ENCODE peak calls at places on chromosomes 4 and X, in five cellular contexts. O, Y, I, S and U are unnamed samples.

GRCh38 chrX:125757794-125758564 is 408.1 kb downstream of the DCAF12L2 start:
- DNase-seq in Y (peak), S (peak), I (no peak), O (no peak), U (no peak)

GRCh38 chr4:165464813-165465381 is 86.1 kb downstream of the CPE start:
- DNase-seq in S (no peak), I (peak), O (no peak), Y (no peak), U (no peak)

GRCh38 chrX:130106071-130106470 is 4.2 kb downstream of the ELF4 start:
- DNase-seq in S (no peak), I (no peak), O (no peak), Y (no peak), U (no peak)

GRCh38 chr4:71930459-71930858 is 101.3 kb upstream of the NPFFR2 start:
- DNase-seq in S (no peak), Y (no peak), O (no peak), I (no peak), U (no peak)

GRCh38 chrX:40504801-40505605 is 75.8 kb upstream of the ATP6AP2 start:
- DNase-seq in O (no peak), S (no peak), I (peak), Y (no peak), U (no peak)

GRCh38 chr4:76002176-76002575 is 5.1 kb downstream of the CXCL9 start:
- DNase-seq in O (no peak), S (no peak), Y (no peak), I (no peak), U (no peak)

GRCh38 chr4:42420120-42420519 is 22.8 kb downstream of the SHISA3 start:
- DNase-seq in I (no peak), S (no peak), O (no peak), Y (no peak), U (no peak)

GRCh38 chrX:153961292-153961691 is 10.3 kb downstream of the HCFC1 start:
- DNase-seq in I (no peak), S (no peak), Y (no peak), O (no peak), U (no peak)

GRCh38 chrX:70434914-70435586 is 9.6 kb upstream of the DLG3 start:
- DNase-seq in I (no peak), O (no peak), Y (peak), S (no peak), U (no peak)

GRCh38 chrX:25049971-25050370 is 34.2 kb upstream of the ARX start:
- DNase-seq in O (no peak), S (no peak), Y (no peak), I (no peak), U (no peak)

GRCh38 chrX:37060999-37061398 is 52.8 kb downstream of the FAM47C start:
- DNase-seq in I (peak), Y (no peak), S (no peak), O (no peak), U (no peak)

GRCh38 chr4:83734576-83734975 is 198.7 kb downstream of the GPAT3 start:
- DNase-seq in O (no peak), I (no peak), S (no peak), Y (no peak), U (no peak)

GRCh38 chrX:119488749-119489148 is 20.5 kb downstream of the SLC25A5 start:
- DNase-seq in Y (peak), I (no peak), O (peak), S (peak), U (no peak)

GRCh38 chr4:105088110-105088879 is 58.4 kb upstream of the TET2 start:
- DNase-seq in I (peak), O (no peak), S (no peak), Y (peak), U (no peak)

GRCh38 chr4:106738121-106738520 is 298.0 kb downstream of the DKK2 start:
- DNase-seq in Y (no peak), I (no peak), O (no peak), S (no peak), U (no peak)

GRCh38 chrX:86039625-86040568 is 7.5 kb downstream of the CHM start:
- DNase-seq in O (no peak), Y (no peak), S (no peak), I (no peak), U (no peak)

GRCh38 chr4:151458148-151458547 is 49.2 kb downstream of the FHIP1A start:
- DNase-seq in O (no peak), Y (no peak), I (no peak), S (no peak), U (no peak)

GRCh38 chr4:89123418-89123817 is 12.1 kb downstream of the TIGD2 start:
- DNase-seq in O (no peak), S (no peak), I (no peak), Y (no peak), U (no peak)

GRCh38 chrX:84186603-84187358 is 1.2 kb downstream of the RPS6KA6 start:
- DNase-seq in S (no peak), Y (no peak), I (no peak), O (no peak), U (no peak)

GRCh38 chrX:18548996-18549395 is 122.9 kb downstream of the RS1 start:
- DNase-seq in I (no peak), O (no peak), Y (no peak), S (no peak), U (no peak)

GRCh38 chrX:108250654-108251579 is 159.3 kb downstream of the ATG4A start:
- DNase-seq in I (no peak), S (no peak), Y (peak), O (no peak), U (no peak)

GRCh38 chr4:140152015-140152703 is 1.8 kb downstream of the MAML3 start:
- DNase-seq in I (no peak), O (peak), S (peak), Y (peak), U (peak)

GRCh38 chr4:185518494-185518893 is 16.8 kb downstream of the PDLIM3 start:
- DNase-seq in Y (no peak), O (no peak), S (no peak), I (no peak), U (no peak)

GRCh38 chr4:86959588-86960500 is 25.0 kb downstream of the AFF1 start:
- DNase-seq in S (no peak), Y (no peak), I (no peak), O (no peak), U (no peak)

GRCh38 chr4:52172166-52172565 is 121.1 kb downstream of the SPATA18 start:
- DNase-seq in Y (no peak), S (no peak), I (no peak), O (no peak), U (no peak)

GRCh38 chrX:143632625-143633387 is 3.1 kb downstream of the SLITRK4 start:
- DNase-seq in O (no peak), Y (no peak), S (no peak), I (no peak), U (no peak)

GRCh38 chrX:143634701-143635442 is 1.0 kb downstream of the SLITRK4 start:
- DNase-seq in I (no peak), S (peak), Y (no peak), O (no peak), U (peak)

GRCh38 chrX:143634373-143634685 is 1.6 kb downstream of the SLITRK4 start:
- DNase-seq in O (no peak), Y (no peak), I (no peak), S (peak), U (no peak)

GRCh38 chrX:143633530-143634372 is 2.1 kb downstream of the SLITRK4 start:
- DNase-seq in O (no peak), S (peak), I (no peak), Y (no peak), U (no peak)

DNA sequence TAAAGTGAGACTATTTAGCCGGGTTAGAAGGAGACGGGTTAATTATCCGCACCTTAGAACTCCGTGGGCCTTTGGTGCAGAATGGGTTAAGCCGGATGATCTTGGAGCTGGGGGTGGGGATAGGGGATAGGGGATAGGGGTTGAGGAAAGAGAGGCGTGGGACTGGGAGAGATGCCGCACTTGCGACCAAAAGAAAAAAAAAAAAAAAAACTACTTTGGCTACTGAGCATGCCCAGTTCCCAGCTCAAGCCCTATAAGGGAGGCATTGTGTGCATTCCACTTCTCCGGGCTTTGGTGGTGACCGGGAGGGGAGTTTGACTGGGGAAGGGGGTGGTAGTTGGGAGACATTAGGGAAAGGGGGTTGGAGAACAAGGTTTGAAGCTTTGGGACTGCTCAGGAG is at the start of gene SLITRK4:
- DNase-seq in S (peak), I (no peak), O (no peak), Y (no peak), U (peak)
- H3K27ac ChIP-seq in S (no peak), I (no peak), O (no peak), Y (no peak), U (no peak)

GRCh38 chr4:17336986-17337385 is 174.9 kb downstream of the QDPR start:
- DNase-seq in I (no peak), Y (no peak), S (no peak), O (no peak), U (no peak)
- H3K27ac ChIP-seq in I (no peak), Y (no peak), S (no peak), O (no peak), U (no peak)

GRCh38 chr4:158781963-158782362 is 13.1 kb downstream of the FNIP2 start:
- DNase-seq in Y (no peak), I (no peak), O (no peak), S (no peak), U (no peak)
- H3K27ac ChIP-seq in Y (peak), I (no peak), O (no peak), S (no peak), U (no peak)

GRCh38 chrX:54807524-54808108 is at the start of gene MAGED2:
- DNase-seq in O (peak), I (no peak), S (peak), Y (peak), U (no peak)
- H3K27ac ChIP-seq in O (peak), I (peak), S (peak), Y (peak), U (peak)

GRCh38 chr4:156109943-156110925 is 156.6 kb upstream of the CTSO start:
- DNase-seq in S (no peak), I (no peak), O (no peak), Y (peak), U (no peak)
- H3K27ac ChIP-seq in S (no peak), I (no peak), O (no peak), Y (peak), U (no peak)

GRCh38 chr4:150173420-150173819 is 95.2 kb downstream of the DCLK2 start:
- DNase-seq in Y (no peak), I (no peak), S (no peak), O (no peak), U (no peak)
- H3K27ac ChIP-seq in Y (peak), I (no peak), S (no peak), O (peak), U (no peak)

GRCh38 chr4:95158045-95158444 is 390.7 kb downstream of the UNC5C start:
- DNase-seq in Y (no peak), S (no peak), O (no peak), I (no peak), U (no peak)
- H3K27ac ChIP-seq in Y (no peak), S (no peak), O (no peak), I (no peak), U (peak)